ENCODE peak calls at places on chromosome 6, in five cellular contexts. P is HepG2, N is cardiac muscle cell, X is brain microvascular endothelial cell, R is left lung. M is an unnamed sample.

GRCh38 chr6:93164781-93165180 is 254.6 kb downstream of the EPHA7 start:
- DNase-seq in N (no peak), R (no peak), P (no peak), X (no peak), M (no peak)

GRCh38 chr6:82025271-82025670 is 222.3 kb downstream of the IBTK start:
- DNase-seq in P (no peak), N (no peak), X (no peak), R (no peak), M (no peak)

GRCh38 chr6:79544939-79545450 is 7.8 kb upstream of the LCA5 start:
- DNase-seq in P (peak), R (peak), N (peak), X (peak), M (no peak)

GRCh38 chr6:104639671-104640070 is 220.0 kb downstream of the HACE1 start:
- DNase-seq in X (no peak), N (peak), P (no peak), R (no peak), M (no peak)

GRCh38 chr6:22966711-22967110 is 397.3 kb downstream of the HDGFL1 start:
- DNase-seq in N (no peak), X (no peak), P (no peak), R (no peak), M (no peak)

GRCh38 chr6:19837511-19838441 is 606 bp downstream of the ID4 start:
- DNase-seq in R (no peak), P (peak), X (no peak), N (peak), M (no peak)

GRCh38 chr6:79821859-79822258 is 125.5 kb downstream of the ELOVL4 start:
- DNase-seq in R (no peak), N (peak), P (no peak), X (peak), M (no peak)

GRCh38 chr6:111758608-111759293 is 114.5 kb downstream of the FYN start:
- DNase-seq in P (no peak), R (no peak), N (no peak), X (no peak), M (no peak)

GRCh38 chr6:35638679-35639078 is 50.0 kb downstream of the FKBP5 start:
- DNase-seq in N (no peak), X (no peak), R (no peak), P (no peak), M (no peak)

GRCh38 chr6:155974359-155974758 is 518.7 kb upstream of the NOX3 start:
- DNase-seq in N (no peak), R (no peak), P (no peak), X (no peak), M (no peak)

GRCh38 chr6:144195671-144196070 is 45.4 kb downstream of the STX11 start:
- DNase-seq in N (peak), P (no peak), X (peak), R (no peak), M (no peak)

GRCh38 chr6:4819706-4820283 is 43.6 kb downstream of the CDYL start:
- DNase-seq in N (no peak), P (no peak), R (no peak), X (no peak), M (no peak)

GRCh38 chr6:4405609-4406212 is 270.3 kb upstream of the ECI2 start:
- DNase-seq in X (no peak), N (no peak), P (no peak), R (no peak), M (no peak)

GRCh38 chr6:21149460-21149859 is 444.1 kb upstream of the SOX4 start:
- DNase-seq in X (no peak), P (no peak), N (peak), R (no peak), M (no peak)

GRCh38 chr6:24403501-24403824 is 727 bp downstream of the MRS2 start:
- DNase-seq in N (no peak), X (no peak), R (no peak), P (no peak), M (no peak)

GRCh38 chr6:131116755-131117360 is 18.4 kb upstream of the AKAP7 start:
- DNase-seq in X (peak), R (no peak), P (peak), N (peak), M (no peak)

GRCh38 chr6:209432-210103 is 82.7 kb upstream of the DUSP22 start:
- DNase-seq in R (no peak), N (no peak), X (no peak), P (no peak), M (peak)

GRCh38 chr6:85923013-85923430 is 280.3 kb upstream of the SYNCRIP start:
- DNase-seq in X (peak), N (peak), R (no peak), P (peak), M (no peak)

GRCh38 chr6:28081486-28081751 is 1.1 kb downstream of the ZNF165 start:
- DNase-seq in P (no peak), R (no peak), X (no peak), N (no peak), M (peak)

GRCh38 chr6:16320533-16321340 is 82.3 kb downstream of the GMPR start:
- DNase-seq in X (no peak), N (peak), P (no peak), R (no peak), M (no peak)

GRCh38 chr6:52839124-52840055 is 1.2 kb downstream of the GSTA5 start:
- DNase-seq in P (peak), R (no peak), N (peak), X (peak), M (peak)

GRCh38 chr6:32196682-32197616 is 4.5 kb upstream of the GPSM3 start:
- DNase-seq in R (no peak), N (peak), P (no peak), X (no peak), M (no peak)

GRCh38 chr6:8065519-8065911 is 1.3 kb upstream of the BLOC1S5 start:
- DNase-seq in R (no peak), P (no peak), X (no peak), N (no peak), M (no peak)

GRCh38 chr6:108942556-108943492 is 94.6 kb downstream of the ARMC2 start:
- DNase-seq in X (no peak), P (no peak), R (no peak), N (no peak), M (peak)

GRCh38 chr6:36116480-36116879 is 13.8 kb upstream of the MAPK13 start:
- DNase-seq in R (no peak), X (no peak), N (no peak), P (no peak), M (no peak)

GRCh38 chr6:123515715-123516114 is 121.0 kb downstream of the TRDN start:
- DNase-seq in P (no peak), N (peak), R (no peak), X (no peak), M (no peak)

GRCh38 chr6:22838346-22838745 is 269.0 kb downstream of the HDGFL1 start:
- DNase-seq in R (no peak), P (no peak), N (peak), X (no peak), M (no peak)

GRCh38 chr6:21935561-21936028 is 342.0 kb downstream of the SOX4 start:
- DNase-seq in N (peak), X (peak), P (peak), R (peak), M (no peak)

GRCh38 chr6:36292170-36292569 is 22.3 kb downstream of the PNPLA1 start:
- DNase-seq in P (no peak), R (no peak), X (no peak), N (no peak), M (no peak)

GRCh38 chr6:66628917-66629316 is 921.9 kb upstream of the EYS start:
- DNase-seq in N (peak), P (no peak), R (no peak), X (no peak), M (no peak)

GRCh38 chr6:134875367-134875766 is 74.5 kb downstream of the ALDH8A1 start:
- DNase-seq in R (no peak), N (peak), P (no peak), X (no peak), M (no peak)

GRCh38 chr6:6713660-6714446 is 125.3 kb downstream of the LY86 start:
- DNase-seq in R (no peak), X (peak), N (peak), P (no peak), M (no peak)

GRCh38 chr6:98836025-98836961 is 1.9 kb downstream of the POU3F2 start:
- DNase-seq in P (no peak), X (no peak), N (no peak), R (no peak), M (no peak)

GRCh38 chr6:145199961-145200360 is 535.4 kb downstream of the EPM2A start:
- DNase-seq in X (peak), R (no peak), P (peak), N (peak), M (no peak)

GRCh38 chr6:31781244-31782125 is 4.4 kb upstream of the VWA7 start:
- DNase-seq in X (no peak), R (no peak), N (no peak), P (no peak), M (no peak)

GRCh38 chr6:169738972-169739529 is 12.3 kb downstream of the DYNLT2 start:
- DNase-seq in P (no peak), N (no peak), R (no peak), X (no peak), M (no peak)

GRCh38 chr6:129592516-129593232 is 117.3 kb downstream of the ARHGAP18 start:
- DNase-seq in R (no peak), X (no peak), N (no peak), P (no peak), M (no peak)

GRCh38 chr6:5135783-5136376 is 50.7 kb downstream of the PPP1R3G start:
- DNase-seq in P (peak), N (peak), X (peak), R (no peak), M (no peak)

GRCh38 chr6:7004581-7005297 is 103.0 kb upstream of the RREB1 start:
- DNase-seq in X (peak), P (no peak), R (peak), N (peak), M (no peak)

GRCh38 chr6:90468080-90468479 is 118.8 kb downstream of the MAP3K7 start:
- DNase-seq in P (no peak), X (peak), N (peak), R (no peak), M (no peak)

GRCh38 chr6:90464507-90464906 is 122.4 kb downstream of the MAP3K7 start:
- DNase-seq in P (no peak), X (no peak), R (no peak), N (no peak), M (no peak)

GRCh38 chr6:90463874-90464273 is 123.0 kb downstream of the MAP3K7 start:
- DNase-seq in X (no peak), N (no peak), P (no peak), R (no peak), M (no peak)

GRCh38 chr6:90467546-90467945 is 119.3 kb downstream of the MAP3K7 start:
- DNase-seq in X (no peak), R (no peak), P (no peak), N (no peak), M (no peak)

GRCh38 chr6:90466191-90466940 is 120.5 kb downstream of the MAP3K7 start:
- DNase-seq in P (no peak), N (no peak), X (peak), R (no peak), M (no peak)
- TF ChIP-seq CTCF in P (no peak), N (no peak), X (no peak), R (no peak), M (no peak)

DNA sequence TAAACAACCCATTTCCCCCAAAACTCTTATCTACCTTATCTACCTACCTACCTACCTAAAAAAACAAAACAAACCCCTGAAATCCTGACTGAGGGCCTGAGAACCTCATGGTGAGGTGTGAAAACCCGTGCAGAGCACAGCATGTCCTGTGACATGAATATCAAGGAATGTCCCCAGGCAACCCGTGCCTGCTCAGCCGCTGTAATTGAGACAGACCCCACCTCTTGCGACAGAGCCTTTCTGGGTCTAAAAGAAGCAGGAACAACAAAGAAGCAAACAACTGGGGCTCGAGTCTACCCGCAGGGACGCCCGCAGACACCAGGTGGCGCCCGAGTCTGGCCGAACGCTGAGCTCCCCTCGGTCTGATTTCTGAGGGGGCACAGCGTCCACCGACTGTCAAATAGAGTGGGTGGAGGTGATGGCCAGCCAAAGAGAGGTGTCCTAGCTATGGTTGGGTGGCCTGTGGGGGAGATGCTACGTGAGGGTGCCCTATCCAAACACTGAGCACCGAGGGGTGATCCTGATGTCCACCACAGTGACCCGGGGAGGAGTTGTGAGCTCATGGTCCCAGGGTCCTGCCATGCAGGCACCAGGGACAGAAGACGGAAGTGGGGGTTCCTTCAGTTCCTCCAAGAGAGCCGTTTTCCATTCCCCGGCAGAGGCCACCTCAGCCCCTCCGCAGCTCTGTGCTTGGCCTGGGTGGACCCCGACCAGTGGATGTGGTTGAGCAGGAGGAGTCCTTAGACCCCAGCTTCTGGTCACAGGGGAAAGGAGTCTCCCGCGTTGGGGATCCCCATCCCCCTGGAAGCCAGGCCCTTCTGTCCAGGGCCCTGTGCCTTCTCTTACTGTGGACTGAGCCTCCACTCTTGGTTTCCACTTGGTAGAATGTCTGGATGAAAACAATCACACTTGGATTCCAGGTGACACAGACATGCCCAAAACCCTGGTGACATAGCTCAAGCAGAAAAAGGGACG is 268.1 kb downstream of the CDC5L start:
- DNase-seq in P (peak), R (peak), N (peak), X (peak), M (peak)
- H3K27ac ChIP-seq in P (no peak), R (no peak), N (no peak), X (no peak), M (no peak)

GRCh38 chr6:163640641-163641040 is 226.1 kb downstream of the QKI start:
- DNase-seq in P (no peak), X (no peak), N (no peak), R (no peak), M (no peak)
- H3K4me3 ChIP-seq in P (no peak), X (no peak), N (no peak), R (no peak), M (no peak)

DNA sequence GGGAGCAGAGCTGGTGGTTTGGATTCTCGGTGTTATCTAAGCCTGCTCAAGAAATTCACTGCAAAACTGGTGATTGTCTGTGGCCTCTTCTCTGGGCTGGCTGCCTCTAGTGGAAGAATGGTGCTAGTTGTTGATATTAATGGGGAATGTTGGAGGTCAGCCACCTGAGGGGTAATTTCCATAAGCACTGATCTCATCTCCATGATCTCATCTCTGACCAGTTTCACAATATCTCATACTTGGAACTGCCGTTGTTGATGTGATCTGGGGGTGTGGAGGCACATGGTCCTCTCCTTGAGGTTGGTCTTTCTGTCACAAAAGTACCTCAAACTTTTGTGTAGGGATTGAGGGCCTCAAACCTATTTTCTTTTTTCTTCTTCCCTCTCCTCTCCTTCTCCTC is 102.6 kb downstream of the CD109 start:
- DNase-seq in N (peak), R (no peak), P (peak), X (peak), M (no peak)
- TF ChIP-seq CTCF in N (peak), R (no peak), P (no peak), X (peak), M (no peak)

DNA sequence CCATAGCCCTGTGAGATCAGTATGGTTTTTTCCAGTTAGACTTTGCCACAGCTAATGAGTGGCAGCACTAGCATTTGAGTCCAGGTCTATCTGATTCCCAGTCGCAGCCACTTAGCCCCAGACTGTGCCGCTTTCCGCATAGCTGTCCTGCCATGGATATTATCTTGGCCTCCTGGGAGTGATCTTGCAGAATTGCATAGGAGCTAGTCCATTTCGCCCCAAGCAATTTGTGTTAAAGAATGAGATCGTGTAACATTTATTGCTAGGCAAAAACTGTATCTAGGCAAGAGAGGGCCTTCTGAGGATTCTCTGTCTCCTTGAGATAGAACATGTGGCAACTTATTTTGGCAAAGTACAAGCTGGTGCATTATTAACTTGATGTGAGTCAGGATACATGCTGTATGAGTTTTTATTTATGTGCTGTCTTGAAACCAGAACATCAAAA is 74.2 kb downstream of the EZR start:
- DNase-seq in R (no peak), X (no peak), N (no peak), P (no peak), M (no peak)
- H3K27ac ChIP-seq in R (no peak), X (no peak), N (peak), P (no peak), M (no peak)

M was measured in CD8-positive, alpha-beta T cell.